ENCODE peak calls at places on chromosomes 3 and 15, in eight cellular contexts. M is stimulated activated naive CD8-positive, alpha-beta T cell treated with anti-CD3 and anti-CD28 coated beads, Interleukin-15, Interleukin-2, amounts not matched to agents 100 U/mL and 50 U/mL, for 24 hours; V is GM12865; A is NCI-H1436 treated with DMSO at 0.1 percent for 48 hours; H is CD8-positive, alpha-beta T cell; J is B cell; T is Caki2; G is NCI-H82. S is an unnamed sample.
A peak's percentile ranks its signal among the peaks of the same experiment; 100 is the strongest.

GRCh38 chr3:42935472-42935871 is 29.5 kb downstream of the ZNF662 start:
- DNase-seq in M (no peak), V (no peak), A (no peak), H (no peak), J (no peak), T (no peak), G (no peak), S (no peak)

GRCh38 chr3:181985386-181985785 is 273.7 kb downstream of the SOX2 start:
- DNase-seq in M (no peak), V (no peak), A (no peak), H (no peak), J (no peak), T (no peak), G (no peak), S (no peak)

GRCh38 chr15:80779658-80780415 is 667 bp downstream of the CEMIP start:
- DNase-seq in M (no peak), V (no peak), A (no peak), H (no peak), J (no peak), T (no peak), G (peak; percentile 11), S (no peak)

GRCh38 chr3:188904670-188905069 is 267.1 kb upstream of the TPRG1 start:
- DNase-seq in M (no peak), V (no peak), A (no peak), H (no peak), J (no peak), T (no peak), G (no peak), S (no peak)

GRCh38 chr3:139561959-139562676 is 22.6 kb upstream of the RBP1 start:
- DNase-seq in M (no peak), V (peak; percentile 51), A (no peak), H (no peak), J (no peak), T (peak; percentile 38), G (peak; percentile 82), S (no peak)

GRCh38 chr3:141485578-141486415 is 1.0 kb upstream of the RASA2 start:
- DNase-seq in M (peak; percentile 38), V (no peak), A (no peak), H (no peak), J (no peak), T (peak; percentile 74), G (no peak), S (no peak)

GRCh38 chr15:101689901-101690300 is 34.4 kb downstream of the TARS3 start:
- DNase-seq in M (peak; percentile 49), V (no peak), A (no peak), H (no peak), J (no peak), T (no peak), G (no peak), S (no peak)

GRCh38 chr3:73656241-73656890 is 31.6 kb upstream of the PDZRN3 start:
- DNase-seq in M (no peak), V (no peak), A (no peak), H (no peak), J (no peak), T (no peak), G (no peak), S (no peak)

GRCh38 chr3:45689787-45690145 is 570 bp downstream of the SACM1L start:
- DNase-seq in M (no peak), V (no peak), A (no peak), H (no peak), J (no peak), T (no peak), G (no peak), S (no peak)

GRCh38 chr3:136149569-136150136 is 46.5 kb downstream of the MSL2 start:
- DNase-seq in M (no peak), V (no peak), A (no peak), H (no peak), J (no peak), T (no peak), G (no peak), S (no peak)

GRCh38 chr3:123346726-123347125 is 102.2 kb downstream of the ADCY5 start:
- DNase-seq in M (no peak), V (no peak), A (no peak), H (no peak), J (no peak), T (no peak), G (peak; percentile 97), S (no peak)

GRCh38 chr3:174202146-174202545 is 657.0 kb upstream of the NAALADL2 start:
- DNase-seq in M (no peak), V (no peak), A (no peak), H (no peak), J (no peak), T (no peak), G (peak; percentile 64), S (no peak)

GRCh38 chr15:66707310-66708160 is 5.5 kb downstream of the SMAD6 start:
- DNase-seq in M (no peak), V (no peak), A (peak; percentile 34), H (no peak), J (no peak), T (peak; percentile 58), G (peak; percentile 93), S (no peak)

GRCh38 chr3:51637941-51638471 is 33.0 kb upstream of the TEX264 start:
- DNase-seq in M (peak; percentile 13), V (peak; percentile 75), A (no peak), H (no peak), J (peak; percentile 59), T (peak; percentile 42), G (peak; percentile 70), S (no peak)

GRCh38 chr3:171880471-171880870 is 37.3 kb downstream of the TMEM212 start:
- DNase-seq in M (no peak), V (no peak), A (no peak), H (no peak), J (no peak), T (no peak), G (no peak), S (no peak)

GRCh38 chr3:50602675-50603191 is 8.8 kb downstream of the CISH start:
- DNase-seq in M (no peak), V (no peak), A (no peak), H (no peak), J (no peak), T (no peak), G (no peak), S (no peak)

S was measured in effector memory CD4-positive, alpha-beta T cell.